ENCODE peak calls at places on chromosomes 13 and 19, in ten cellular contexts. J, V, G, L, U, P, S, I, M and A are unnamed samples.

GRCh38 chr13:20808874-20809273 is 35.1 kb upstream of the EEF1AKMT1 start:
- DNase-seq in J (no peak), V (no peak), G (no peak), L (no peak), U (no peak), P (no peak), S (no peak), I (no peak), M (no peak), A (no peak)

GRCh38 chr13:32340917-32341316 is 25.6 kb downstream of the BRCA2 start:
- DNase-seq in J (no peak), V (no peak), G (no peak), L (no peak), U (no peak), P (no peak), S (no peak), I (no peak), M (no peak), A (no peak)

GRCh38 chr19:44587863-44588752 is 25.3 kb upstream of the IGSF23 start:
- DNase-seq in J (peak; percentile 49), V (peak; percentile 53), G (peak; percentile 37), L (peak; percentile 88), U (no peak), P (no peak), S (no peak), I (no peak), M (peak; percentile 87), A (peak; percentile 97)

GRCh38 chr19:18203408-18203862 is 407 bp downstream of the RAB3A start:
- DNase-seq in J (no peak), V (peak; percentile 70), G (no peak), L (no peak), U (no peak), P (no peak), S (peak; percentile 37), I (no peak), M (no peak), A (no peak)

GRCh38 chr19:40231544-40232424 is 5.3 kb upstream of the CCNP start:
- DNase-seq in J (peak; percentile 41), V (no peak), G (peak; percentile 92), L (no peak), U (no peak), P (no peak), S (no peak), I (no peak), M (no peak), A (no peak)

GRCh38 chr19:52648336-52648990 is 10.3 kb upstream of the ZNF83 start:
- DNase-seq in J (no peak), V (no peak), G (no peak), L (no peak), U (no peak), P (no peak), S (no peak), I (no peak), M (no peak), A (no peak)

GRCh38 chr19:56668676-56669075 is 2.9 kb downstream of the ZNF835 start:
- DNase-seq in J (no peak), V (no peak), G (no peak), L (no peak), U (no peak), P (no peak), S (no peak), I (no peak), M (no peak), A (no peak)

GRCh38 chr13:32246468-32246867 is 68.7 kb downstream of the ZAR1L start:
- DNase-seq in J (peak; percentile 91), V (no peak), G (peak; percentile 26), L (no peak), U (peak; percentile 26), P (no peak), S (peak; percentile 1), I (peak; percentile 0), M (peak; percentile 64), A (peak; percentile 43)

GRCh38 chr19:45528744-45529453 is 21.6 kb downstream of the VASP start:
- DNase-seq in J (no peak), V (peak; percentile 73), G (no peak), L (no peak), U (no peak), P (peak; percentile 32), S (no peak), I (no peak), M (no peak), A (no peak)

GRCh38 chr13:45048890-45049407 is 59.6 kb downstream of the GPALPP1 start:
- DNase-seq in J (no peak), V (no peak), G (no peak), L (no peak), U (no peak), P (no peak), S (no peak), I (no peak), M (no peak), A (no peak)

GRCh38 chr19:1469200-1469935 is 9.6 kb downstream of the C19orf25 start:
- DNase-seq in J (no peak), V (no peak), G (no peak), L (no peak), U (peak; percentile 71), P (no peak), S (no peak), I (no peak), M (no peak), A (no peak)

GRCh38 chr19:22882797-22883196 is 50.7 kb downstream of the ZNF723 start:
- DNase-seq in J (peak; percentile 58), V (peak; percentile 21), G (no peak), L (no peak), U (peak; percentile 39), P (no peak), S (no peak), I (no peak), M (peak; percentile 35), A (peak; percentile 8)

GRCh38 chr13:51771418-51772104 is 32.4 kb downstream of the DHRS12 start:
- DNase-seq in J (no peak), V (no peak), G (no peak), L (no peak), U (no peak), P (no peak), S (no peak), I (no peak), M (no peak), A (no peak)

GRCh38 chr13:77751513-77752456 is 54.3 kb downstream of the SLAIN1 start:
- DNase-seq in J (peak; percentile 87), V (peak; percentile 80), G (peak; percentile 7), L (peak; percentile 9), U (peak; percentile 6), P (peak; percentile 41), S (peak; percentile 7), I (peak; percentile 41), M (peak; percentile 47), A (peak; percentile 33)

GRCh38 chr13:46982856-46983582 is 86.2 kb upstream of the HTR2A start:
- DNase-seq in J (no peak), V (no peak), G (no peak), L (no peak), U (no peak), P (no peak), S (no peak), I (no peak), M (no peak), A (no peak)

GRCh38 chr13:25232937-25233515 is 54.3 kb downstream of the MTMR6 start:
- DNase-seq in J (peak; percentile 70), V (peak; percentile 59), G (no peak), L (no peak), U (no peak), P (no peak), S (no peak), I (no peak), M (peak; percentile 65), A (peak; percentile 6)

GRCh38 chr13:114173753-114174152 is 5.3 kb upstream of the CFAP97D2 start:
- DNase-seq in J (no peak), V (no peak), G (no peak), L (no peak), U (no peak), P (no peak), S (no peak), I (no peak), M (no peak), A (no peak)

GRCh38 chr13:37065893-37066526 is 6.5 kb upstream of the SUPT20H start:
- DNase-seq in J (no peak), V (no peak), G (no peak), L (no peak), U (no peak), P (no peak), S (no peak), I (no peak), M (no peak), A (no peak)

GRCh38 chr13:64884976-64885375 is 2345.2 kb downstream of the PCDH9 start:
- DNase-seq in J (no peak), V (no peak), G (no peak), L (peak; percentile 9), U (no peak), P (no peak), S (no peak), I (no peak), M (no peak), A (no peak)

GRCh38 chr13:22937241-22937640 is 243.5 kb upstream of the SGCG start:
- DNase-seq in J (no peak), V (no peak), G (no peak), L (no peak), U (no peak), P (no peak), S (no peak), I (no peak), M (no peak), A (no peak)

GRCh38 chr13:109100705-109101104 is 471.3 kb downstream of the MYO16 start:
- DNase-seq in J (peak; percentile 5), V (peak; percentile 11), G (no peak), L (no peak), U (no peak), P (no peak), S (no peak), I (no peak), M (no peak), A (no peak)

GRCh38 chr19:9709305-9709704 is 34.4 kb upstream of the ZNF562 start:
- DNase-seq in J (no peak), V (peak; percentile 41), G (no peak), L (no peak), U (no peak), P (no peak), S (no peak), I (no peak), M (no peak), A (no peak)

GRCh38 chr13:83281666-83282065 is 600.6 kb downstream of the SLITRK1 start:
- DNase-seq in J (no peak), V (no peak), G (no peak), L (no peak), U (no peak), P (no peak), S (no peak), I (no peak), M (no peak), A (no peak)

GRCh38 chr13:42753697-42754096 is 27.7 kb upstream of the FAM216B start:
- DNase-seq in J (no peak), V (no peak), G (no peak), L (no peak), U (no peak), P (no peak), S (no peak), I (no peak), M (no peak), A (no peak)

GRCh38 chr19:15154002-15154612 is 46.7 kb downstream of the NOTCH3 start:
- DNase-seq in J (peak; percentile 55), V (no peak), G (no peak), L (no peak), U (peak; percentile 36), P (no peak), S (peak; percentile 14), I (no peak), M (peak; percentile 42), A (peak; percentile 57)

GRCh38 chr13:34611678-34612077 is 330.4 kb upstream of the NBEA start:
- DNase-seq in J (no peak), V (no peak), G (no peak), L (no peak), U (no peak), P (no peak), S (no peak), I (no peak), M (no peak), A (no peak)

GRCh38 chr13:33494596-33495214 is 209.2 kb upstream of the STARD13 start:
- DNase-seq in J (no peak), V (no peak), G (no peak), L (peak; percentile 64), U (no peak), P (no peak), S (no peak), I (no peak), M (peak; percentile 65), A (peak; percentile 61)

GRCh38 chr19:17327654-17328516 is 6.8 kb downstream of the ANO8 start:
- DNase-seq in J (peak; percentile 84), V (no peak), G (no peak), L (no peak), U (no peak), P (no peak), S (peak; percentile 49), I (peak; percentile 48), M (no peak), A (no peak)